ENCODE peak calls at places on chromosomes 4 and X, in ten cellular contexts. N is body of pancreas; M is heart right ventricle; Y is endodermal cell; P is tibial nerve; K is cardiac muscle cell; B is pancreas; D is left ventricle myocardium inferior; J is lower lobe of right lung; Z is naive thymus-derived CD4-positive, alpha-beta T cell. S is an unnamed sample. For H3K9me3 and H3K4me1, the result is how much of the 10 kb centered on the place peaks cover.

GRCh38 chrX:141897690-141898089 is 6.0 kb upstream of the MAGEC1 start:
- DNase-seq in N (no peak), M (no peak), Y (no peak), P (no peak), K (no peak), B (no peak), D (no peak), J (no peak), Z (no peak), S (no peak)

GRCh38 chr4:1793940-1794808 is 1.1 kb downstream of the FGFR3 start:
- DNase-seq in N (no peak), M (no peak), Y (peak), P (no peak), K (peak), B (no peak), D (no peak), J (no peak), Z (no peak), S (no peak)

GRCh38 chrX:108437789-108438623 is at the start of gene COL4A6:
- DNase-seq in N (peak), M (peak), Y (peak), P (no peak), K (peak), B (peak), D (no peak), J (peak), Z (no peak), S (peak)

GRCh38 chr4:67696061-67696460 is 4.9 kb downstream of the UBA6 start:
- DNase-seq in N (no peak), M (no peak), Y (no peak), P (no peak), K (no peak), B (no peak), D (no peak), J (no peak), Z (no peak), S (no peak)

GRCh38 chrX:105552395-105552794 is 269.9 kb upstream of the NRK start:
- DNase-seq in N (no peak), M (no peak), Y (no peak), P (no peak), K (no peak), B (no peak), D (no peak), J (no peak), Z (no peak), S (no peak)

GRCh38 chr4:113646456-113646809 is 115.1 kb downstream of the CAMK2D start:
- DNase-seq in N (no peak), M (no peak), Y (peak), P (no peak), K (peak), B (no peak), D (no peak), J (no peak), Z (no peak), S (no peak)

GRCh38 chrX:41711021-41711667 is 12.8 kb upstream of the GPR82 start:
- DNase-seq in N (no peak), M (no peak), Y (no peak), P (no peak), K (no peak), B (no peak), D (no peak), J (no peak), Z (no peak), S (no peak)

GRCh38 chr4:6044805-6045204 is 26.6 kb upstream of the C4orf50 start:
- DNase-seq in N (no peak), M (no peak), Y (peak), P (no peak), K (no peak), B (no peak), D (no peak), J (no peak), Z (no peak), S (no peak)

GRCh38 chr4:106854970-106855369 is 181.1 kb downstream of the DKK2 start:
- DNase-seq in N (no peak), M (no peak), Y (no peak), P (no peak), K (no peak), B (no peak), D (no peak), J (no peak), Z (no peak), S (no peak)

GRCh38 chr4:3655485-3656429 is 110.4 kb upstream of the ADRA2C start:
- DNase-seq in N (no peak), M (no peak), Y (peak), P (no peak), K (no peak), B (no peak), D (no peak), J (no peak), Z (no peak), S (peak)

GRCh38 chrX:151974336-151975227 is at the start of gene GABRE:
- DNase-seq in N (peak), M (peak), Y (peak), P (peak), K (peak), B (peak), D (peak), J (peak), Z (no peak), S (peak)

GRCh38 chrX:32170481-32170880 is 1040.9 kb downstream of the DMD start:
- DNase-seq in N (no peak), M (no peak), Y (no peak), P (no peak), K (no peak), B (no peak), D (no peak), J (no peak), Z (no peak), S (no peak)

GRCh38 chr4:121150486-121150885 is 13.6 kb downstream of the TNIP3 start:
- DNase-seq in N (no peak), M (no peak), Y (no peak), P (no peak), K (no peak), B (no peak), D (no peak), J (no peak), Z (no peak), S (no peak)

GRCh38 chrX:42776195-42776594 is 1.8 kb downstream of the PPP1R2C start:
- DNase-seq in N (no peak), M (no peak), Y (no peak), P (no peak), K (no peak), B (no peak), D (no peak), J (no peak), Z (no peak), S (no peak)

GRCh38 chr4:24645765-24646550 is 61.6 kb upstream of the DHX15 start:
- DNase-seq in N (no peak), M (no peak), Y (no peak), P (no peak), K (peak), B (no peak), D (no peak), J (no peak), Z (no peak), S (peak)

GRCh38 chr4:73613130-73613529 is 7.1 kb downstream of the RASSF6 start:
- DNase-seq in N (peak), M (no peak), Y (no peak), P (no peak), K (no peak), B (no peak), D (no peak), J (no peak), Z (no peak), S (no peak)

GRCh38 chr4:120062663-120063195 is 3.9 kb downstream of the MAD2L1 start:
- DNase-seq in N (no peak), M (no peak), Y (no peak), P (no peak), K (no peak), B (no peak), D (no peak), J (no peak), Z (no peak), S (no peak)

GRCh38 chr4:46146993-46147392 is 23.1 kb upstream of the GABRG1 start:
- DNase-seq in N (no peak), M (no peak), Y (peak), P (no peak), K (no peak), B (no peak), D (no peak), J (no peak), Z (no peak), S (no peak)

GRCh38 chr4:123291329-123291728 is 105.3 kb upstream of the SPRY1 start:
- DNase-seq in N (no peak), M (no peak), Y (no peak), P (no peak), K (no peak), B (no peak), D (no peak), J (no peak), Z (no peak), S (no peak)

GRCh38 chr4:154078504-154079350 is 289.8 kb upstream of the SFRP2 start:
- DNase-seq in N (no peak), M (no peak), Y (no peak), P (no peak), K (no peak), B (no peak), D (no peak), J (no peak), Z (no peak), S (no peak)

GRCh38 chr4:27198971-27199370 is 338.3 kb downstream of the STIM2 start:
- DNase-seq in N (no peak), M (no peak), Y (no peak), P (no peak), K (no peak), B (no peak), D (no peak), J (no peak), Z (no peak), S (no peak)

GRCh38 chr4:156888762-156889161 is 82.8 kb downstream of the PDGFC start:
- DNase-seq in N (no peak), M (no peak), Y (no peak), P (no peak), K (no peak), B (no peak), D (no peak), J (no peak), Z (no peak), S (no peak)

GRCh38 chr4:160819791-160820190 is 1344.0 kb downstream of the FSTL5 start:
- DNase-seq in N (no peak), M (no peak), Y (no peak), P (no peak), K (no peak), B (no peak), D (no peak), J (no peak), Z (no peak), S (no peak)

GRCh38 chrX:123869488-123869887 is 9.6 kb downstream of the XIAP start:
- DNase-seq in N (no peak), M (no peak), Y (no peak), P (no peak), K (no peak), B (no peak), D (no peak), J (no peak), Z (no peak), S (no peak)

GRCh38 chr4:2913168-2913567 is 50.0 kb downstream of the NOP14 start:
- DNase-seq in N (no peak), M (peak), Y (no peak), P (no peak), K (no peak), B (no peak), D (no peak), J (peak), Z (no peak), S (no peak)

GRCh38 chrX:112279940-112280339 is 197.4 kb upstream of the TRPC5 start:
- DNase-seq in N (no peak), M (no peak), Y (no peak), P (no peak), K (no peak), B (no peak), D (no peak), J (no peak), Z (no peak), S (no peak)

GRCh38 chr4:105350859-105351494 is 122.9 kb downstream of the PPA2 start:
- DNase-seq in N (no peak), M (no peak), Y (no peak), P (no peak), K (no peak), B (no peak), D (no peak), J (no peak), Z (no peak), S (no peak)

GRCh38 chrX:25599061-25599460 is 539.1 kb upstream of the MAGEB18 start:
- DNase-seq in N (no peak), M (no peak), Y (no peak), P (no peak), K (no peak), B (no peak), D (no peak), J (no peak), Z (no peak), S (no peak)

GRCh38 chr4:21948347-21949072 is at the start of gene KCNIP4:
- DNase-seq in N (no peak), M (no peak), Y (peak), P (no peak), K (peak), B (no peak), D (no peak), J (no peak), Z (no peak), S (no peak)

GRCh38 chr4:86595426-86595805 is 1.3 kb downstream of the PTPN13 start:
- DNase-seq in N (no peak), M (no peak), Y (no peak), P (no peak), K (peak), B (no peak), D (no peak), J (no peak), Z (no peak), S (no peak)

GRCh38 chr4:154527308-154527707 is 22.9 kb downstream of the PLRG1 start:
- DNase-seq in N (no peak), M (no peak), Y (no peak), P (no peak), K (no peak), B (no peak), D (no peak), J (no peak), Z (no peak), S (no peak)

GRCh38 chr4:40246547-40246900 is 49.7 kb downstream of the RHOH start:
- DNase-seq in N (no peak), M (no peak), Y (no peak), P (no peak), K (no peak), B (no peak), D (no peak), J (no peak), Z (no peak), S (no peak)

GRCh38 chrX:153727108-153727931 is 2.7 kb downstream of the ABCD1 start:
- DNase-seq in N (peak), M (peak), Y (peak), P (peak), K (no peak), B (peak), D (peak), J (peak), Z (no peak), S (peak)

GRCh38 chr4:141180991-141181760 is 39.5 kb upstream of the ZNF330 start:
- DNase-seq in N (no peak), M (no peak), Y (no peak), P (no peak), K (no peak), B (no peak), D (no peak), J (no peak), Z (no peak), S (no peak)

DNA sequence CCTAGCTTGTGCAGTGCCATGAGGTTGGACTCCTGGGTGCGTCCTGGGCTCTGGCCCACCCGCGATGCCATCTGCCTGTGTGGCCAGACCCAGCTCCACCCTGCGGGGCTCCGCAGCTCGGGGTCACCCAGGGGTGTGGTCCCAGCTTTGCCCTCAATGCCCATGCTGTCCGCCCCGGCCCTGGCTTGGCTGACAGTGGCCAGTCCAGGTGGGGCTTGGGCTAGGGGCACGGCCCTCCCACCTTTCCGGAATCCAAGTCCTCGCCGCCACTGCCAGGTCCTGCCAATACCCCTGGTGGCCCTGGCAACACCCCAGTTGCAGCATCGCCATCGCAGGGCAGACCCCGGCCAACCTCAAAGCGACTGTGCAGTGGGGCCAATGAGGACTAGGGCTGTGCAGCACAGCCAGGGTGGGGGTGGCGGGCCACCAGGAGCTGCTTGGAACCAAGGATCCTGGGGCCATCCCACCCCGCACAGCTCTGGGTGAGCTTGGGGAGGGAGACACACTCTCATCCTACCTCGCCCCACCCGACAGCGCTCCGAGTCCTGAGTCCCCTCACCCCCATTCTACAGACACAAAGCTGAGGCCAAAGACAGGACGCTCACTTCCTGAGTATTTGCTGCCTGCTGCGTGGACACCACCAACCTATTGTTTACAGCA is 80.9 kb downstream of the ZNF718 start:
- DNase-seq in N (no peak), M (no peak), Y (no peak), P (no peak), K (no peak), B (no peak), D (no peak), J (no peak), Z (no peak), S (no peak)
- H3K9me3 ChIP-seq in N (under half), M (half or more), Y (half or more), P (under half), K (under half), B (under half), D (under half), J (under half), Z (under half), S (under half)

DNA sequence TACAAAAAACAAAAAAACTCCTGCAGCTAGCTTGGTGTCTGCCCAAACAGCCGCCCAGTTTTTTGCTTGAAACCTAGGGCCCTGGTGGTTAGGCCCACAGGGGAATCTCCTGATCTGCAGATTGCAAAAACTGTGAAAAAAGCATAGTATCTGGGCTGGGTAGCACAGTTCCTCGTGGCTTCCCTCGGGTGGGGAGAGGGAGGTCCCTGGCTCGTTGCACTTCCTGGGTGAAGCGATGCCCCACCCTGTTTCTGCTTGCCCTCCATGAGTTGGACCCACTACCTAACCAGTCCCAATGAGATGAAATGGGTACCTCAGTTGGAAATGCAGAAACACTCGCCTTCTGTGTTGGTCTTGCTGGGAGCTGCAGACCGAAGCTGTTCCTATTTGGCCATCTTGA is 18.6 kb upstream of the BRWD3 start:
- DNase-seq in N (no peak), M (no peak), Y (no peak), P (no peak), K (no peak), B (no peak), D (no peak), J (no peak), Z (no peak), S (no peak)
- H3K4me1 ChIP-seq in N (under half), M (under half), Y (under half), P (under half), K (under half), B (under half), D (under half), J (under half), Z (under half), S (under half)

DNA sequence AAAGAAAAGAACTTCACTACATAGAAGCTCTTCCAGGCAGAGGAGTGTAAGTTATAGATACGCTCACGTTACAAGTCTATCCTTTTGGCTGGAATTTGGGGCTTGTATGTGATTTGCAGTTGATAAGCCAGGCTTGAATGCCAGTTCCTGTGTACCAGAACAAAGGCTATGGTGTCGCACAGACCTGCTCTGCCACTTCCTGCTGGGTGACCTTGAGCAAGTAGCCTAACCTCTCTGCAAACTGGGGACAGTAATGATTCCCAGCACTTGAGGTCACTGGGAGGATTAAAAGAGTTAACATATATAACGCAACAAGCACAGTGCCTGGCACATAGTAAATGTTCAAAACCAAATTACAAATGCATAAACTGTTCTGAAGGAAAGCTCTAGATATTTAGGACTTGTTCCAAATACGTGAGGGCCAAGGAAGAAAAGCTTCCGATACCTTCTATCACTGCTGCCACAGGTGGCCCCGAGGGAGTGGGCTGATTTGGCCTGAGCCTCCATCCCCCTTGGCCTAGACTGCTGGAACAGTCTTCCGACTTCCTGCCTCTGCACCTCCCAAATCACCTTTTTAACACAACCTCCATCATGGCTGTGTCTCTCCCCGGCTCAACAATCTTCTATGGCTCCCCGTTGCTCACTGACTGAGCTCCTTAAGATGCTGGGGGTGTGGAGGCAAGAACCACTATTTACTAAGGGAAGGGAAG is 1.3 kb upstream of the SOWAHD start:
- DNase-seq in N (peak), M (no peak), Y (no peak), P (no peak), K (no peak), B (no peak), D (no peak), J (no peak), Z (no peak), S (no peak)
- H3K4me3 ChIP-seq in N (no peak), M (no peak), Y (peak), P (no peak), K (no peak), B (no peak), D (no peak), J (no peak), Z (peak), S (no peak)

DNA sequence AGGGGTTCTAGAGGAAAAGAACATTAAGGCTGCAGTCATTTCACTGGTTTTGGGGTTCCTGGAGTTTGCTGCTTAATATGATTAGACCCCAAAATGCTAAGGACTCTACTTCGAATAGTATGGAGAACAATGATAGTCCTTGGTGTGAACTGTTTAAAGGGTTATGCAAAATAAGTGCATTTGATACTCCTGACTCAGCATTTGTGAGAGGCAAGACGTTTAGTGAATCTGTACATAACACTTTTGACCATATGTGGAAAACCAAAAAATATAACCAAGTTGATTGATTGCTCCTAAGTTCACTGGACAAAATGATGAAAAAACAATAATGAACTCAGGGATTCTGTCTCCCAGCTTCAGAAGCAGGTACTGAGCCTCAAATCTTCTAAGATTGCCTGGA is 414.1 kb downstream of the SH3BGRL start:
- DNase-seq in N (no peak), M (no peak), Y (no peak), P (no peak), K (no peak), B (no peak), D (no peak), J (no peak), Z (no peak), S (no peak)
- H3K9me3 ChIP-seq in N (under half), M (under half), Y (under half), P (under half), K (under half), B (under half), D (under half), J (under half), Z (under half), S (under half)

S was measured in right cardiac atrium.